ENCODE peak calls at places on chromosomes 2 and 18, in nine cellular contexts. M, W, S, H, C, V, X, O and Y are unnamed samples.

GRCh38 chr2:64492272-64492671 is 31.9 kb upstream of the AFTPH start:
- DNase-seq in X (no peak), C (no peak), M (no peak), V (no peak), S (no peak), W (no peak), O (no peak), H (peak; percentile 73), Y (peak; percentile 12)

GRCh38 chr2:8456149-8457091 is 225.4 kb upstream of the ID2 start:
- DNase-seq in V (peak; percentile 20), C (no peak), O (no peak), H (no peak), W (no peak), X (no peak), S (no peak), M (no peak), Y (no peak)

GRCh38 chr2:125405816-125406215 is 1250.1 kb upstream of the GYPC start:
- DNase-seq in S (peak; percentile 81), W (no peak), O (peak; percentile 86), V (peak; percentile 1), X (peak; percentile 83), H (no peak), M (no peak), C (peak; percentile 63), Y (peak; percentile 92)

GRCh38 chr2:3320910-3321605 is 56.6 kb downstream of the EIPR1 start:
- DNase-seq in S (no peak), H (no peak), O (no peak), W (no peak), X (no peak), V (peak; percentile 42), C (no peak), M (no peak), Y (no peak)

GRCh38 chr2:20368706-20369105 is 18.1 kb upstream of the PUM2 start:
- DNase-seq in X (no peak), C (peak; percentile 31), O (no peak), S (no peak), M (no peak), H (no peak), W (no peak), V (no peak), Y (no peak)

GRCh38 chr2:66437601-66438497 is 2.9 kb downstream of the MEIS1 start:
- DNase-seq in H (peak; percentile 62), W (peak; percentile 77), V (peak; percentile 42), O (no peak), S (no peak), M (peak; percentile 48), C (no peak), X (no peak), Y (peak; percentile 68)

GRCh38 chr2:209933499-209934458 is 68.7 kb upstream of the RPE start:
- DNase-seq in O (peak; percentile 42), X (peak; percentile 63), S (peak; percentile 78), W (no peak), C (peak; percentile 60), V (no peak), M (no peak), H (peak; percentile 73), Y (peak; percentile 87)

GRCh38 chr2:97697252-97698235 is 15.8 kb upstream of the ZAP70 start:
- DNase-seq in C (peak; percentile 61), W (peak; percentile 90), S (peak; percentile 89), H (peak; percentile 85), X (peak; percentile 73), M (peak; percentile 91), O (peak; percentile 50), V (peak; percentile 91), Y (peak; percentile 86)

GRCh38 chr2:79159653-79160052 is at the start of gene REG3A:
- DNase-seq in X (no peak), H (no peak), O (no peak), S (no peak), W (no peak), M (no peak), C (no peak), V (no peak), Y (no peak)

GRCh38 chr2:18784245-18784644 is 194.9 kb upstream of the NT5C1B start:
- DNase-seq in V (no peak), X (no peak), C (no peak), M (no peak), W (no peak), S (no peak), O (no peak), H (no peak), Y (no peak)

GRCh38 chr2:18790465-18791171 is 201.2 kb upstream of the NT5C1B start:
- DNase-seq in W (no peak), C (no peak), X (no peak), H (no peak), S (no peak), M (no peak), V (no peak), O (no peak), Y (no peak)

GRCh38 chr2:18788590-18788989 is 199.2 kb upstream of the NT5C1B start:
- DNase-seq in M (no peak), S (no peak), V (no peak), X (peak; percentile 5), W (no peak), O (no peak), C (no peak), H (peak; percentile 35), Y (no peak)

GRCh38 chr2:18791172-18791797 is 201.9 kb upstream of the NT5C1B start:
- DNase-seq in W (no peak), X (no peak), M (no peak), H (no peak), C (no peak), O (peak; percentile 15), V (no peak), S (no peak), Y (no peak)

GRCh38 chr2:18787726-18788125 is 198.4 kb upstream of the NT5C1B start:
- DNase-seq in V (no peak), H (no peak), X (no peak), O (no peak), W (no peak), S (peak; percentile 24), C (no peak), M (no peak), Y (no peak)
- TF ChIP-seq CTCF in V (no peak), H (no peak), X (no peak), O (no peak), W (no peak), S (peak; percentile 17), C (no peak), M (no peak), Y (no peak)

GRCh38 chr2:36404754-36405153 is 49.2 kb downstream of the CRIM1 start:
- DNase-seq in V (no peak), C (no peak), W (no peak), X (no peak), S (no peak), H (no peak), M (no peak), O (no peak), Y (no peak)
- H3K4me3 ChIP-seq in V (no peak overlapping the region), C (no peak overlapping the region), W (no peak overlapping the region), X (no peak overlapping the region), S (peak overlapping the region; percentile 54), H (no peak overlapping the region), M (no peak overlapping the region), O (no peak overlapping the region), Y (no peak overlapping the region)

GRCh38 chr2:52974127-52974526 is 793.5 kb upstream of the CHAC2 start:
- DNase-seq in X (no peak), W (no peak), S (no peak), C (no peak), H (no peak), O (no peak), V (no peak), M (no peak), Y (no peak)

DNA sequence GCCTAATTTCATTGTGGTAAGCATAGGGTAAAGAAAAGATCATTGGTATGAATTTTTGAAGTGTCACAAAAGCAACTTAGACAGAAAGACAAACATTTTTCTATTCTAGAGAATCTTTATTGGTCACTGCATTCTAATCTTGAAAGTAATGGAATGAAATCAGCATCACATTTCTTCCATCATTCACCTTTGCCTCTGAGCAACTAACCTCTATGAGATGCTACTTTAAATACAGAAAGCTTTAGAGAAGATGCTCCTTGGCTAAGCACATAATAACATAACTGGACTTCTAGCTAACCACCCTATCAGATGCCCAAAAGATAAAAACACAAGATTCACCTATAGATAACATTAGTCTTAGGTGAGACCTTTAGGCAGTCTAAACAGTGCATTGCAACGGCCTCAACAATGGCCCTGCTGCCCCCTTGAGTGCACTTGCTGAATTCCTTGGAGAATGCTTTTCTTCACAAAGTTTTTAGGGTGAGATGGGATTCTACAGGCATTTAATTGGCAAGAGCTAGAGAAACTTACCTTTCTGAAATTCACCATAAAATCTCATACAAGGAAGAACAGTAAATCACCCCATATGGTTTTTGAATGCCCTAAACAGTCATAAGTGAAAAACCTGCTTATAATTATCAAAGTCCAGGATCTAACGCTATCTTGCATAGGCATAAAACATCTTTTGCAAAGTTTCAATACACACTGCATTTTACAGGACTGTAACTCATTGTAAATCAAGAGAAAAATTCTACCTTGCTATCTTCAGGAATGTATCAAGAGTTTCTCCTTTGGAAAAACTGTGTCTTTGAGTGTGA is 791.3 kb upstream of the CHAC2 start:
- DNase-seq in X (no peak), O (peak; percentile 6), V (peak; percentile 75), H (peak; percentile 30), M (no peak), C (peak; percentile 40), S (peak; percentile 72), W (peak; percentile 65), Y (peak; percentile 13)
- TF ChIP-seq CTCF in X (peak; percentile 42), O (peak; percentile 89), V (peak; percentile 85), H (peak; percentile 45), M (no peak), C (peak; percentile 75), S (peak; percentile 93), W (peak; percentile 78), Y (peak; percentile 44)

GRCh38 chr18:58891753-58892152 is 27.1 kb downstream of the ZNF532 start:
- DNase-seq in O (no peak), X (no peak), S (no peak), H (no peak), W (no peak), M (no peak), C (no peak), V (no peak), Y (peak; percentile 18)
- H3K4me3 ChIP-seq in O (peak overlapping the region; percentile 3), X (peak overlapping the region; percentile 31), S (no peak overlapping the region), H (no peak overlapping the region), W (no peak overlapping the region), M (no peak overlapping the region), C (no peak overlapping the region), V (no peak overlapping the region), Y (no peak overlapping the region)

GRCh38 chr18:50819027-50819726 is 639 bp downstream of the MRO start:
- DNase-seq in V (peak; percentile 90), S (peak; percentile 13), W (peak; percentile 66), H (peak; percentile 4), O (no peak), M (peak; percentile 27), C (peak; percentile 16), X (peak; percentile 17), Y (peak; percentile 18)
- TF ChIP-seq CTCF in V (peak; percentile 34), S (no peak), W (no peak), H (no peak), O (no peak), M (no peak), C (no peak), X (peak; percentile 23), Y (peak; percentile 22)

GRCh38 chr2:230874876-230875275 is 10.1 kb downstream of the ITM2C start:
- DNase-seq in X (no peak), W (no peak), H (no peak), V (no peak), M (no peak), O (no peak), C (no peak), S (no peak), Y (no peak)
- H3K4me3 ChIP-seq in X (no peak overlapping the region), W (no peak overlapping the region), H (no peak overlapping the region), V (no peak overlapping the region), M (no peak overlapping the region), O (no peak overlapping the region), C (no peak overlapping the region), S (no peak overlapping the region), Y (no peak overlapping the region)

GRCh38 chr2:10864888-10865551 is 46.7 kb upstream of the KCNF1 start:
- DNase-seq in C (no peak), M (no peak), O (no peak), W (no peak), H (no peak), V (no peak), X (no peak), S (no peak), Y (no peak)
- TF ChIP-seq CTCF in C (peak; percentile 23), M (no peak), O (no peak), W (peak; percentile 23), H (no peak), V (no peak), X (peak; percentile 18), S (peak; percentile 30), Y (no peak)